ENCODE peak calls at places on chromosome 18, in five cellular contexts. Q, B, A, K and X are unnamed samples.

GRCh38 chr18:33495278-33495677 is 54.8 kb upstream of the CCDC178 start:
- DNase-seq in B (peak; percentile 27), K (peak; percentile 2), Q (no peak), A (peak; percentile 24), X (no peak)

GRCh38 chr18:48800877-48801727 is 149.7 kb downstream of the SMAD7 start:
- DNase-seq in K (peak; percentile 89), Q (no peak), B (no peak), A (no peak), X (no peak)

GRCh38 chr18:9885170-9886004 is at the start of gene TXNDC2:
- DNase-seq in Q (no peak), B (peak; percentile 76), K (no peak), A (no peak), X (no peak)

GRCh38 chr18:58051765-58052460 is 7.9 kb downstream of the NEDD4L start:
- DNase-seq in K (no peak), A (no peak), B (no peak), Q (peak; percentile 25), X (no peak)

GRCh38 chr18:77222464-77222863 is 27.2 kb upstream of the GALR1 start:
- DNase-seq in B (no peak), A (no peak), K (no peak), Q (no peak), X (no peak)

GRCh38 chr18:79569720-79570119 is 109.9 kb upstream of the CTDP1 start:
- DNase-seq in Q (no peak), A (no peak), K (no peak), B (no peak), X (no peak)

GRCh38 chr18:42028232-42028832 is 73.3 kb downstream of the PIK3C3 start:
- DNase-seq in K (no peak), B (peak; percentile 29), A (peak; percentile 12), Q (peak; percentile 7), X (no peak)

GRCh38 chr18:10169064-10169562 is 255.3 kb downstream of the VAPA start:
- DNase-seq in A (no peak), K (no peak), B (no peak), Q (no peak), X (no peak)

GRCh38 chr18:45353530-45353929 is 261.7 kb upstream of the SLC14A2 start:
- DNase-seq in K (no peak), A (no peak), Q (peak; percentile 1), B (no peak), X (no peak)

GRCh38 chr18:40407913-40408312 is 1547.1 kb upstream of the PIK3C3 start:
- DNase-seq in B (no peak), Q (no peak), A (no peak), K (no peak), X (no peak)
- TF ChIP-seq HDAC2 in B (no peak), Q (no peak), A (no peak), K (no peak), X (no peak)

GRCh38 chr18:710418-711300 is 1.8 kb downstream of the ENOSF1 start:
- DNase-seq in B (no peak), K (no peak), Q (no peak), A (no peak), X (peak; percentile 8)

GRCh38 chr18:709771-710170 is 2.7 kb downstream of the ENOSF1 start:
- DNase-seq in A (no peak), B (no peak), K (no peak), Q (no peak), X (no peak)

GRCh38 chr18:711693-712400 is 583 bp downstream of the ENOSF1 start:
- DNase-seq in A (peak; percentile 60), K (peak; percentile 27), Q (peak; percentile 50), B (peak; percentile 61), X (peak; percentile 45)

GRCh38 chr18:712401-713134 is at the start of gene ENOSF1:
- DNase-seq in Q (peak; percentile 74), A (peak; percentile 76), B (peak; percentile 94), K (no peak), X (peak; percentile 99)

GRCh38 chr18:711330-711692 is 1.1 kb downstream of the ENOSF1 start:
- DNase-seq in Q (no peak), K (no peak), B (peak; percentile 54), A (no peak), X (no peak)
- TF ChIP-seq HDAC2 in Q (no peak), K (no peak), B (no peak), A (no peak), X (no peak)

GRCh38 chr18:55779711-55780590 is 192.0 kb upstream of the TCF4 start:
- DNase-seq in B (peak; percentile 14), A (no peak), Q (peak; percentile 7), K (no peak), X (no peak)
- TF ChIP-seq HDAC2 in B (no peak), A (no peak), Q (no peak), K (no peak), X (no peak)

GRCh38 chr18:62287753-62288668 is 37.1 kb upstream of the TNFRSF11A start:
- DNase-seq in B (no peak), K (no peak), A (peak; percentile 52), Q (no peak), X (no peak)

GRCh38 chr18:62281684-62282083 is 43.4 kb upstream of the TNFRSF11A start:
- DNase-seq in B (no peak), K (no peak), Q (no peak), A (no peak), X (no peak)

GRCh38 chr18:62288669-62289016 is 36.5 kb upstream of the TNFRSF11A start:
- DNase-seq in B (no peak), Q (no peak), K (no peak), A (no peak), X (no peak)

GRCh38 chr18:62282188-62282629 is 42.9 kb upstream of the TNFRSF11A start:
- DNase-seq in Q (no peak), A (no peak), B (no peak), K (no peak), X (no peak)

DNA sequence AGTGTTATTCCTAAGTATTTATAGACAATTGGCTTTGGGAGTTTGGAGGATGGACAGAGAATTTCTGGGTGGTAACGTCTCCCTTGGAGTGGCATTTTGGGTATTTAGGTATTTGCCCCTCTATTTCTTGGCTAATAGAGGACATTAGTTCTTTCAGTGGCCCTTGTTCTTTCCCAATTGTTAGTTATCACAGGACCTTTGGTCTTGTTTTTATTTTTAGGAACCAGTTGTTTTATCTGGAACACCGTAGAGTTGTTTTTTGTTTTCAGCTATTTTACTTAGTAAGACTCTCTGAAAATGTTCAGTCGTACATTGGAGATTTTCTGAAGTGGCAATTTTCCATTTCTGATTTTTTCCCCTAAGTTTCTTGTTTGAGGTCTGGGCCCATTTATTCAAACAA is 40.5 kb upstream of the TNFRSF11A start:
- DNase-seq in A (no peak), B (no peak), Q (no peak), K (no peak), X (no peak)
- TF ChIP-seq HDAC2 in A (no peak), B (no peak), Q (no peak), K (no peak), X (no peak)

GRCh38 chr18:3453540-3454364 is 3.8 kb downstream of the TGIF1 start:
- DNase-seq in K (no peak), Q (no peak), B (no peak), A (peak; percentile 96), X (no peak)
- TF ChIP-seq HDAC2 in K (no peak), Q (no peak), B (no peak), A (no peak), X (no peak)